ENCODE peak calls at places on chromosomes 6 and 20, in four cellular contexts. E is H9, V is mammary epithelial cell, L is hepatocyte. Z is an unnamed sample. For H4K20me1, the result is how much of the 10 kb centered on the place peaks cover.

GRCh38 chr20:44780226-44780625 is 30.1 kb downstream of the RIMS4 start:
- DNase-seq in E (peak), L (peak), V (peak), Z (peak)

GRCh38 chr6:168215121-168215808 is 104.3 kb downstream of the DACT2 start:
- DNase-seq in V (no peak), L (no peak), E (no peak), Z (no peak)

GRCh38 chr6:12115492-12115891 is 103.4 kb downstream of the HIVEP1 start:
- DNase-seq in V (no peak), L (no peak), E (no peak), Z (no peak)

GRCh38 chr6:46184114-46184513 is 13.3 kb upstream of the ENPP5 start:
- DNase-seq in L (peak), E (no peak), V (peak), Z (peak)

GRCh38 chr6:28567506-28567905 is 41.8 kb downstream of the GPX5 start:
- DNase-seq in V (no peak), L (no peak), E (no peak), Z (no peak)

GRCh38 chr6:11337306-11337705 is 104.8 kb upstream of the NEDD9 start:
- DNase-seq in L (no peak), V (no peak), E (no peak), Z (no peak)

GRCh38 chr6:144310761-144311160 is 25.6 kb downstream of the UTRN start:
- DNase-seq in V (no peak), E (no peak), L (no peak), Z (no peak)

GRCh38 chr6:1594495-1595200 is 15.1 kb upstream of the FOXC1 start:
- DNase-seq in E (no peak), V (no peak), L (no peak), Z (no peak)

GRCh38 chr6:34102696-34103095 is 43.2 kb downstream of the GRM4 start:
- DNase-seq in V (no peak), E (no peak), L (no peak), Z (no peak)

GRCh38 chr6:134026597-134026996 is 25.8 kb downstream of the SLC2A12 start:
- DNase-seq in E (no peak), L (peak), V (peak), Z (peak)

GRCh38 chr20:1423625-1424106 is 30.8 kb upstream of the FKBP1A start:
- DNase-seq in E (peak), L (peak), V (no peak), Z (peak)

GRCh38 chr20:57894096-57894495 is 184.3 kb upstream of the PMEPA1 start:
- DNase-seq in V (no peak), E (no peak), L (no peak), Z (no peak)

GRCh38 chr6:32113386-32114352 is 4.5 kb upstream of the TNXB start:
- DNase-seq in E (peak), V (no peak), L (peak), Z (no peak)

GRCh38 chr6:156911581-156911980 is 134.4 kb downstream of the ARID1B start:
- DNase-seq in L (no peak), E (no peak), V (no peak), Z (no peak)

GRCh38 chr20:17648782-17649730 is 33.0 kb downstream of the RRBP1 start:
- DNase-seq in V (no peak), E (no peak), L (no peak), Z (no peak)

GRCh38 chr6:111642463-111643158 is 36.9 kb upstream of the TRAF3IP2 start:
- DNase-seq in E (peak), V (peak), L (peak), Z (peak)

GRCh38 chr6:74091133-74091793 is 395.3 kb downstream of the CD109 start:
- DNase-seq in E (no peak), L (peak), V (peak), Z (peak)

GRCh38 chr6:106163446-106163965 is 77.4 kb downstream of the PRDM1 start:
- DNase-seq in L (peak), E (peak), V (no peak), Z (no peak)

GRCh38 chr6:169092375-169092774 is 161.3 kb downstream of the THBS2 start:
- DNase-seq in E (no peak), V (no peak), L (no peak), Z (no peak)

GRCh38 chr6:166716910-166717617 is 90.0 kb upstream of the RPS6KA2 start:
- DNase-seq in L (no peak), E (no peak), V (no peak), Z (no peak)

GRCh38 chr6:73732845-73733675 is 37.1 kb downstream of the CD109 start:
- DNase-seq in V (peak), E (peak), L (peak), Z (peak)

GRCh38 chr6:14810021-14810420 is 435.8 kb upstream of the JARID2 start:
- DNase-seq in E (no peak), V (no peak), L (no peak), Z (no peak)

GRCh38 chr20:18902181-18902725 is 88.7 kb downstream of the SCP2D1 start:
- DNase-seq in V (no peak), L (no peak), E (no peak), Z (no peak)

GRCh38 chr6:135497412-135498177 is at the start of gene AHI1:
- DNase-seq in L (peak), E (peak), V (peak), Z (peak)

GRCh38 chr6:36139431-36139830 is 9.1 kb downstream of the MAPK13 start:
- DNase-seq in V (no peak), E (peak), L (peak), Z (no peak)

GRCh38 chr6:6610031-6610591 is 21.6 kb downstream of the LY86 start:
- DNase-seq in L (no peak), V (no peak), E (no peak), Z (no peak)

GRCh38 chr6:1199981-1200637 is 111.8 kb upstream of the FOXQ1 start:
- DNase-seq in V (no peak), L (no peak), E (no peak), Z (no peak)

GRCh38 chr6:45741437-45742166 is 274.1 kb downstream of the CLIC5 start:
- DNase-seq in L (no peak), E (no peak), V (no peak), Z (no peak)

GRCh38 chr6:151881231-151881630 is 73.7 kb downstream of the ESR1 start:
- DNase-seq in E (no peak), V (no peak), L (no peak), Z (no peak)

GRCh38 chr6:26478985-26479278 is 21.2 kb upstream of the BTN1A1 start:
- DNase-seq in E (no peak), L (no peak), V (no peak), Z (no peak)

GRCh38 chr6:33276581-33276863 is 401 bp upstream of the B3GALT4 start:
- DNase-seq in V (no peak), E (peak), L (no peak), Z (no peak)

GRCh38 chr6:133428299-133428698 is 187.1 kb downstream of the EYA4 start:
- DNase-seq in L (no peak), E (no peak), V (peak), Z (no peak)

GRCh38 chr6:139159016-139159415 is 24.1 kb downstream of the HECA start:
- DNase-seq in L (no peak), E (no peak), V (no peak), Z (no peak)

GRCh38 chr6:139165324-139165723 is 30.4 kb downstream of the HECA start:
- DNase-seq in V (no peak), E (no peak), L (no peak), Z (no peak)

GRCh38 chr6:139164001-139164400 is 29.1 kb downstream of the HECA start:
- DNase-seq in L (no peak), V (no peak), E (no peak), Z (no peak)

GRCh38 chr6:139161169-139161568 is 26.3 kb downstream of the HECA start:
- DNase-seq in L (no peak), E (no peak), V (peak), Z (no peak)

DNA sequence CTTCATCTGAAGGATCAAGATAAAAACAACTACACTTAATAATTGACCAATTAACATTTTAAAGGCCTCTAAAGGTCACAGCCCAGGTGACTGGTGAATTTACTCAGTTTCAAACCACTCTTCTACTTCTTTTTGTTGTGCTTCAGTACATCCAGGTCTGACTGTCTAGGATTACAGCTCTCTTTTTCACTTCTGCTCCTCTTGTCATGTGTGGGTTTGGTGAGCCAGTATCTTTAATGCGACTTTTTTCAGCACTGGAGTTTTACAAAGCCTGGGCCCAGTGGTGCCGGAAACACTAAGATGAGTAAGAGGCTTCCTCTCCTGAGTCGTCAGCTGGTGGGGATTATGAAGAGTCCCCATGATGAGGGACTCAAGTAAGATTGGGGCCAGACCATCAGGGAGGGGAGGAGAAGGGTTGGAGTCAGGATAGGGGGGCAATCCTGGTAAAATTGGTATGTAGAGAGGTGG is 27.0 kb downstream of the HECA start:
- DNase-seq in E (no peak), L (no peak), V (no peak), Z (no peak)
- H3K27ac ChIP-seq in E (no peak), L (peak), V (no peak), Z (no peak)

GRCh38 chr6:20416063-20416454 is 14.4 kb downstream of the E2F3 start:
- DNase-seq in L (no peak), V (no peak), E (no peak), Z (no peak)
- H4K20me1 ChIP-seq in L (under half), V (under half), E (under half), Z (under half)

GRCh38 chr20:15899972-15900371 is 673.3 kb downstream of the KIF16B start:
- DNase-seq in V (no peak), L (no peak), E (no peak), Z (no peak)

GRCh38 chr20:15895560-15896084 is 677.6 kb downstream of the KIF16B start:
- DNase-seq in L (no peak), V (peak), E (no peak), Z (peak)

GRCh38 chr20:15890358-15890982 is 682.8 kb downstream of the KIF16B start:
- DNase-seq in V (no peak), E (no peak), L (no peak), Z (no peak)

GRCh38 chr20:15889924-15890256 is 683.4 kb downstream of the KIF16B start:
- DNase-seq in L (no peak), V (no peak), E (no peak), Z (no peak)

DNA sequence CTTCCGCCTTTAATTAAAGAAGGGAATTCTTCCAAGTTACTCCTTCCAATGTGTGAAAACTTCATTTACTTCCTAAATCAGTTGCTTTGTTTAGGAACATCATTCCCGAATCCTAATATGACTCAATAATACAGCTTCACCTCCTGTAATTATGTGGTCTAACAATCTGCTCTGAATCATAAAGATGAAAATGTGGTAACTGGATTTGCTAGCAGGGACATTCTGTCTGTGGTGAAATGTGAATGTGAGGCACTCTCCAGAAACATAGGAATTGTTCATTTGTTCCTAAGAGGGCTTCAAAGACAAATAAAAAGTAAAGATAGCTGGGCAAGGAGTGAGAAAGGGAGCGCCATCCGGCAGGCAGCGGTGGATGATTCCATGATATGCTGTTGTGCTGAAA is 678.1 kb downstream of the KIF16B start:
- DNase-seq in L (no peak), V (peak), E (no peak), Z (no peak)
- H3K27ac ChIP-seq in L (no peak), V (no peak), E (no peak), Z (no peak)

DNA sequence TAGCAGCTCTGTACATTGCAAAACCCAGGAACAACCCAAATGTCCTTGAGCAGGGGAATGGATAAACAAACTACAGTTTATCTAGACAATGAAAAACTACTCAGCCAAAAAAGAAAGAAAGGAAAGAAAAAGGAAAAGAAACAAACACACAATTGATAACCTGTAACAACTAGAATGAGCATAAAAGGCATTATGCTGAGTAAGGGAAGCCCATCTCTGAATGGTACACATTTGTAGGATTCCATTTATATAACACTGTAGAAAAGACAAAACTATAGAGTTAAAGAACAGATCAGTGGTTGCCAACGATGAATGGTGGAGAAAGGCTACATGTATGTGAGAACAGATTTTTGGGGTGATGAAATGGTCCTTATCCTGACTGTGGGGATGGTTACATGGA is 454.0 kb downstream of the PKHD1 start:
- DNase-seq in E (no peak), V (no peak), L (no peak), Z (no peak)
- H4K20me1 ChIP-seq in E (under half), V (under half), L (under half), Z (under half)

GRCh38 chr6:25354078-25354940 is 75.1 kb downstream of the CARMIL1 start:
- DNase-seq in V (no peak), L (no peak), E (no peak), Z (no peak)

GRCh38 chr6:25360611-25361010 is 81.4 kb downstream of the CARMIL1 start:
- DNase-seq in L (no peak), E (no peak), V (peak), Z (no peak)

GRCh38 chr6:25359891-25360290 is 80.7 kb downstream of the CARMIL1 start:
- DNase-seq in L (no peak), V (peak), E (no peak), Z (no peak)

GRCh38 chr6:25363429-25363828 is 84.3 kb downstream of the CARMIL1 start:
- DNase-seq in E (no peak), L (no peak), V (no peak), Z (no peak)

GRCh38 chr6:25359191-25359861 is 80.2 kb downstream of the CARMIL1 start:
- DNase-seq in L (no peak), E (no peak), V (peak), Z (no peak)
- H3K27ac ChIP-seq in L (peak), E (no peak), V (peak), Z (no peak)

GRCh38 chr6:13709698-13710551 is 1.7 kb downstream of the RANBP9 start:
- DNase-seq in L (peak), V (peak), E (no peak), Z (peak)
- H4K20me1 ChIP-seq in L (under half), V (under half), E (under half), Z (under half)